ENCODE peak calls at places on chromosome 15, in four cellular contexts. Z is neural progenitor cell, X is PC-9, R is heart left ventricle. T is an unnamed sample.

GRCh38 chr15:95894407-95894956 is 436.0 kb upstream of the NR2F2 start:
- DNase-seq in R (no peak), Z (no peak), X (no peak), T (no peak)

GRCh38 chr15:39407116-39407515 is 173.8 kb upstream of the THBS1 start:
- DNase-seq in X (no peak), R (no peak), Z (no peak), T (peak; percentile 82)

GRCh38 chr15:37585966-37586656 is 348.3 kb upstream of the TMCO5A start:
- DNase-seq in Z (no peak), R (no peak), X (no peak), T (peak; percentile 59)

GRCh38 chr15:57559875-57560274 is 31.8 kb upstream of the MYZAP start:
- DNase-seq in Z (peak; percentile 70), X (peak; percentile 67), R (peak; percentile 70), T (peak; percentile 31)

GRCh38 chr15:81360491-81360890 is 13.5 kb downstream of the TMC3 start:
- DNase-seq in X (no peak), R (no peak), Z (no peak), T (no peak)

GRCh38 chr15:98863983-98864382 is 143.6 kb downstream of the PGPEP1L start:
- DNase-seq in Z (no peak), X (no peak), R (no peak), T (no peak)

GRCh38 chr15:27665002-27665401 is 434.1 kb downstream of the OCA2 start:
- DNase-seq in R (no peak), Z (no peak), X (no peak), T (no peak)

GRCh38 chr15:76065267-76065666 is 5.5 kb downstream of the TMEM266 start:
- DNase-seq in Z (no peak), X (no peak), R (no peak), T (no peak)

GRCh38 chr15:62188744-62189143 is 23.7 kb upstream of the C2CD4B start:
- DNase-seq in Z (no peak), X (no peak), R (no peak), T (no peak)

GRCh38 chr15:43510230-43511011 is 7.0 kb upstream of the MAP1A start:
- DNase-seq in X (peak; percentile 97), R (peak; percentile 100), Z (peak; percentile 100), T (peak; percentile 98)

GRCh38 chr15:101530224-101530958 is 40.9 kb upstream of the PCSK6 start:
- DNase-seq in Z (peak; percentile 33), X (peak; percentile 37), R (no peak), T (no peak)

GRCh38 chr15:86121568-86121967 is 41.9 kb downstream of the AGBL1 start:
- DNase-seq in X (no peak), R (no peak), Z (no peak), T (no peak)

GRCh38 chr15:88648357-88649214 is 9.8 kb downstream of the ISG20 start:
- DNase-seq in X (no peak), R (no peak), Z (no peak), T (peak; percentile 16)

GRCh38 chr15:83129791-83130190 is 22.3 kb downstream of the TM6SF1 start:
- DNase-seq in Z (no peak), X (no peak), R (no peak), T (no peak)

GRCh38 chr15:57625703-57626448 is 34.2 kb downstream of the MYZAP start:
- DNase-seq in Z (no peak), X (no peak), R (no peak), T (no peak)

GRCh38 chr15:88401269-88401971 is 65.8 kb downstream of the MRPL46 start:
- DNase-seq in R (peak; percentile 68), X (no peak), Z (no peak), T (no peak)

GRCh38 chr15:63323798-63324651 is 46.6 kb downstream of the APH1B start:
- DNase-seq in Z (no peak), X (no peak), R (no peak), T (peak; percentile 29)
- H3K4me3 ChIP-seq in Z (no peak overlapping the region), X (no peak overlapping the region), R (no peak overlapping the region), T (no peak overlapping the region)

DNA sequence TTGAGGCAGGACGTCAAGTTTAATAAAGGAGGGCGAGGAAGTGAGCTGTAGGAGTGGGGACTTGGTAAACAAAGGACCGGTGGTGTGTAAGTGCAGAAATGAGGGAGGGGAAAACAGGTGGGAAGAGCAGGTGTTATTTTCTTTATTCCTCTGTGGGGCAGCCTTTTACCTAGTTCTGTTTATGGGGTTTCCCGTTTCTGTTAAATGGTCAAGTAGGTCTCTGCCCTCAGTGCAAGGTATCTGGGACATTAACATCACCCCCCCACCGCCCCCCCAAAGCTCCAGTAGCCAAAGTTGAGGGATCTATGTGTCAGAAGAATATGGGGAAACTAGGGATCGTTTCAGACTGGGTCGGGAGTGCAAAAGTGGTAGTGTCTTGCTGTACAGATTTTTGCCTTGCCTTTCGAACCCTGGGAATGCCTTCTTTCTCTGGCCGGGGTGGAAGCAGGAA is 898 bp downstream of the MGA start:
- DNase-seq in Z (no peak), R (no peak), X (no peak), T (no peak)
- TF ChIP-seq CTCF in Z (no peak), R (no peak), X (no peak), T (no peak)

DNA sequence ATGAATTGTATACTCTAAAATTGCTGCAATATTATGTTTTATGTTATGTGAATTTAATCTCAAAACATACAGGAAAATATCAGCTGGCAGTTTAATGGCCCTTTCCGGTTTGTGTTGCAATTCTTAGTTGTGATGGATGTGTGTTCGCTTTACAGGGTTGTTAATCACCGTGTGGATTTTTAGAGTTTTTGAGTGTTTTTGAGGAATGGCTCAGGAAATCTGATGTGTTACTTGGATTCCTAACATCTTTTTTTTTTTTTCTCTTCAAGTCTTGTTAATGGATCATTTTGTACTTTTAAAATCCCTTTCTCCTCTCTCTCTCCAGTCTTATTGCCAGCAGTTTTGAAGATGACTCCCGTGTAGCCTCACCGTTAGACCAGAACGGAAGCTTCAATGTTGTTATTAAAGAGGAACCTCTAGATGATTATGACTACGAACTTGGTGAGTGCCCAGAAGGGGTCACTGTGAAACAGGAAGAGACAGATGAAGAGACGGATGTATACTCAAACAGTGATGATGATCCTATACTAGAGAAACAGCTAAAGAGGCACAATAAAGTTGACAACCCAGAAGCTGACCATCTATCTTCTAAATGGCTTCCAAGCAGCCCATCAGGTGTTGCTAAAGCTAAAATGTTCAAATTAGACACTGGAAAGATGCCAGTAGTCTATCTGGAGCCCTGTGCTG is 35.7 kb downstream of the MGA start:
- DNase-seq in R (no peak), X (no peak), Z (no peak), T (no peak)
- H3K4me3 ChIP-seq in R (no peak overlapping the region), X (no peak overlapping the region), Z (no peak overlapping the region), T (no peak overlapping the region)

GRCh38 chr15:56295433-56295832 is 51.8 kb upstream of the RFX7 start:
- DNase-seq in X (no peak), Z (no peak), R (no peak), T (no peak)
- TF ChIP-seq CTCF in X (no peak), Z (no peak), R (no peak), T (peak; percentile 3)

GRCh38 chr15:91942676-91943417 is 89.3 kb downstream of the SLCO3A1 start:
- DNase-seq in X (peak; percentile 79), Z (no peak), R (peak; percentile 87), T (peak; percentile 92)
- H3K4me3 ChIP-seq in X (peak overlapping the region; percentile 51), Z (no peak overlapping the region), R (peak overlapping the region; percentile 21), T (peak overlapping the region; percentile 27)

GRCh38 chr15:35130245-35130644 is 45.1 kb upstream of the NANOGP8 start:
- DNase-seq in R (no peak), X (no peak), Z (no peak), T (peak; percentile 35)
- TF ChIP-seq CTCF in R (no peak), X (no peak), Z (no peak), T (no peak)

DNA sequence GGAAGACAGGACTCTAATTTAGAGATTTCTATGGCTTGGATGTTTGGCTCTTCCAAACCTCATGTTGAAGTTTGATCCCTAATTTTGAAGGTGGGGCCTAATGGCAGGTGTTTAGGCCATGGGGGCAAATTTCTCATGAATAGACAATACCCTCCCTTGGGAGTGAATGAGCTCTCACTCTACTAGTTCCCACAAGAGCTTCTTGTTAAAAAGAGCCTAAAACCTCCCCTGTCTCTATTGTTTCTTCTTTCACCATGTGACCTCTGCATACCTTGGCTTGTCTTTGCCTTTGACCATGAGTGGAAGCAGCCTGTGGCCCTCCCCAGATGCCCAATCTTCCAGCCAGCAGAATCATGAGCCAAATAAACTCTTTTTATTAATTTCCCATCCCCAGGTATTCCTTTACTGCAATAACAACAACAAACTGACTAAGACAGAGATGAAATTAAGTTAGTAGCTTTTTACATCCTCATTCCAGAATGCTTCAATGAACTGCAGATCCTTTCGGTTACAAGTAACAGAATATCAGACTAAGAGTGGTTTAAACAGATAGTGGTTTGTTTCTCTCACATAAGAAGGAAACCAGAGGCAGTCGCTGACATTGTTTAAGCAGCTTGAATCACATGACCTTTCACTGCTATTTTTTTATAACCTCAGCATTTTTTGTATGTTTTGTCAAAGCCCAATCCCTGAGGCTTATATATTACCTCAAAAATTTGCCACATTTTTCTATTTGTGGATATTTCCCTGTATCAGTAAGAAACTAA is 1013.3 kb upstream of the SEMA6D start:
- DNase-seq in X (no peak), R (no peak), Z (no peak), T (no peak)
- H3K4me3 ChIP-seq in X (no peak overlapping the region), R (no peak overlapping the region), Z (no peak overlapping the region), T (no peak overlapping the region)

GRCh38 chr15:91032919-91033803 is 10.8 kb upstream of the VPS33B start:
- DNase-seq in Z (peak; percentile 81), R (peak; percentile 53), X (peak; percentile 88), T (no peak)
- TF ChIP-seq CTCF in Z (peak; percentile 77), R (peak; percentile 30), X (peak; percentile 83), T (peak; percentile 53)